ENCODE peak calls at places on chromosomes 6 and 20, in four cellular contexts. M is HL-60, K is Panc1, R is transverse colon. Q is an unnamed sample.

GRCh38 chr6:44201200-44201599 is 15.5 kb upstream of the MYMX start:
- DNase-seq in R (peak; percentile 72), K (no peak), M (no peak), Q (no peak)

GRCh38 chr6:14709900-14710299 is 536.0 kb upstream of the JARID2 start:
- DNase-seq in M (no peak), K (no peak), R (no peak), Q (no peak)

GRCh38 chr20:1383621-1384404 is 9.0 kb downstream of the FKBP1A start:
- DNase-seq in M (no peak), K (no peak), R (no peak), Q (no peak)

GRCh38 chr20:33387177-33387576 is 14.1 kb downstream of the CDK5RAP1 start:
- DNase-seq in M (no peak), R (no peak), K (no peak), Q (peak; percentile 32)

GRCh38 chr6:157579467-157580031 is 198.6 kb downstream of the ZDHHC14 start:
- DNase-seq in R (no peak), K (peak; percentile 5), M (no peak), Q (no peak)

GRCh38 chr20:37336369-37337207 is 9.4 kb upstream of the SRC start:
- DNase-seq in R (peak; percentile 63), K (no peak), M (peak; percentile 91), Q (peak; percentile 65)

GRCh38 chr20:58150772-58151171 is 77.7 kb downstream of the ANKRD60 start:
- DNase-seq in K (no peak), M (no peak), R (peak; percentile 63), Q (peak; percentile 63)

GRCh38 chr20:37711987-37712961 is 18.4 kb downstream of the CTNNBL1 start:
- DNase-seq in K (no peak), R (no peak), M (no peak), Q (no peak)

GRCh38 chr20:25032065-25032477 is 25.9 kb downstream of the ACSS1 start:
- DNase-seq in R (no peak), M (no peak), K (no peak), Q (no peak)

GRCh38 chr6:17948725-17949124 is 38.7 kb downstream of the KIF13A start:
- DNase-seq in K (no peak), M (no peak), R (no peak), Q (no peak)

GRCh38 chr6:116682334-116682712 is 1.3 kb downstream of the KPNA5 start:
- DNase-seq in M (peak; percentile 65), K (no peak), R (no peak), Q (peak; percentile 68)

GRCh38 chr20:37596890-37597539 is 69.3 kb upstream of the BLCAP start:
- DNase-seq in R (no peak), K (no peak), M (no peak), Q (no peak)

GRCh38 chr6:143609501-143609900 is 68.3 kb upstream of the PHACTR2 start:
- DNase-seq in M (no peak), K (no peak), R (no peak), Q (no peak)
- TF ChIP-seq CTCF in M (no peak), K (no peak), R (no peak), Q (no peak)

GRCh38 chr6:85460951-85461805 is 11.3 kb downstream of the NT5E start:
- DNase-seq in K (no peak), M (peak; percentile 32), R (no peak), Q (no peak)
- TF ChIP-seq POLR2AphosphoS5 in K (no peak), M (no peak), R (no peak), Q (no peak)

GRCh38 chr6:129978148-129978916 is 40.0 kb upstream of the L3MBTL3 start:
- DNase-seq in M (no peak), K (no peak), R (no peak), Q (no peak)

GRCh38 chr6:129980821-129981220 is 37.6 kb upstream of the L3MBTL3 start:
- DNase-seq in M (no peak), R (no peak), K (no peak), Q (no peak)

GRCh38 chr6:129981598-129981997 is 36.8 kb upstream of the L3MBTL3 start:
- DNase-seq in K (no peak), R (no peak), M (no peak), Q (no peak)
- TF ChIP-seq CTCF in K (peak; percentile 8), R (no peak), M (no peak), Q (no peak)

GRCh38 chr6:1216488-1216974 is 95.4 kb upstream of the FOXQ1 start:
- DNase-seq in M (no peak), R (no peak), K (no peak), Q (no peak)

GRCh38 chr6:1215023-1215422 is 96.9 kb upstream of the FOXQ1 start:
- DNase-seq in K (no peak), M (no peak), R (no peak), Q (no peak)

GRCh38 chr6:1212919-1213318 is 99.0 kb upstream of the FOXQ1 start:
- DNase-seq in R (no peak), K (no peak), M (no peak), Q (no peak)

DNA sequence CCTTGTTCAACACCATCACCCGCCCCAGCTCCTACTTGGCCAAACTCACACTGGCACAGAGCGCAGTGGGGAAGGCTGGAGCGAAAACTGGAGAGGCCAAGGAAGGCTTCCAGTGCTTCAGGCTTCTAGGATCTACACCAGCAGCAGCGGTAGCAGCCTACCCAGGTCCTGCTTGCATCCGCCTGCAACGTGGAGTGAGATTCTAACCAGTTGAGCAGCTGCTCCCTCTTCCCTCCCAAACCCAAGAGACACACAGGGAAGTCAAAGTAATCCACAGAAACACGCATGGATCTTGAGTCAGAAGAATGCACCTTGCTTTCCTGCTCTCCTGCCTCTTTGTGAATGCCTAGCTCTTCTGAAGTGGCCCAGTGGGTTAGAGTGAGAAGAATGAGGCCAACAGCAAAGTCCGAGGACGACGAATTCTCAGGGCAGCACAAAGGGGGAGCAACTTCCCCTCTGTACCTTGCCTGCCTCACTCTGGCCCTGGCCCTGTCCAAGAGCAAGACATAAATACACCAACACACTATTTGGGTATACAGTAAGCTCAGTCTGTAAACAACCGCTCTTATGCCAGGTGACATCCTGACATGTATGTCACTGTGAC is 95.9 kb upstream of the FOXQ1 start:
- DNase-seq in M (no peak), K (no peak), R (no peak), Q (no peak)
- TF ChIP-seq POLR2AphosphoS5 in M (no peak), K (no peak), R (no peak), Q (no peak)

DNA sequence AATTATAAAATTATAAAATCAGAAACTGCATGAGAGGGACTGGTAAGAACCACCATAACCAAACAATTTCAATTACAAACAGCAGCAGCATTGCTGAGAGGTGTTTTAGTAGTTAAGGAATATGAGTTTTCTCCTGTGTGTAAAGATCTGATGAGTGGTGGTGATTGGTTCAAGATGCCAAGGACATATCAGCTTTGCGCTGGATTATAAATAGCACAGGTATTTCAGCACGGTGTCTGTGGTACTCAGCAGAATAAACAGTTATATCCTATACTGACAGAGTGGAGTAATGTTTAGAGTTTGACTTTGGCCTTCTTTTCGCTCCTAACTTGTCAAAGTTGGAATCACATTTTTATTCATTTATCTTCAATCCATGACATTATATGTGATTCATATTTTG is 501.0 kb downstream of the CDH26 start:
- DNase-seq in K (no peak), M (no peak), R (no peak), Q (no peak)
- TF ChIP-seq CTCF in K (no peak), M (no peak), R (no peak), Q (no peak)